ENCODE peak calls at places on chromosomes 4 and X, in eight cellular contexts. M is fibroblast of lung; Z is breast epithelium; Y is A549; U is naive thymus-derived CD4-positive, alpha-beta T cell; F is testis; G is K562; T is stomach. D is an unnamed sample.

GRCh38 chrX:149365061-149365460 is 140.0 kb downstream of the IDS start:
- DNase-seq in U (no peak), G (no peak), Y (no peak), Z (no peak), M (peak; percentile 78), T (no peak), F (no peak), D (no peak)

GRCh38 chr4:80221161-80221560 is 23.9 kb downstream of the PRDM8 start:
- DNase-seq in F (no peak), U (no peak), Z (no peak), M (peak; percentile 24), G (no peak), T (no peak), Y (no peak), D (no peak)

GRCh38 chr4:153566751-153567150 is 100.6 kb downstream of the TMEM131L start:
- DNase-seq in M (no peak), G (no peak), Y (no peak), F (no peak), U (no peak), T (peak; percentile 34), Z (no peak), D (no peak)

GRCh38 chrX:136767104-136767941 is 13.4 kb downstream of the ARHGEF6 start:
- DNase-seq in T (peak; percentile 70), Z (peak; percentile 30), F (peak; percentile 58), U (peak; percentile 48), Y (peak; percentile 53), G (peak; percentile 71), M (peak; percentile 63), D (peak; percentile 87)

GRCh38 chrX:114976321-114976720 is 41.1 kb downstream of the IL13RA2 start:
- DNase-seq in G (no peak), Y (no peak), M (peak; percentile 14), U (no peak), Z (no peak), T (no peak), F (no peak), D (no peak)

GRCh38 chr4:105107105-105107856 is 39.4 kb upstream of the TET2 start:
- DNase-seq in U (no peak), M (no peak), Y (no peak), F (no peak), G (no peak), T (no peak), Z (no peak), D (no peak)

GRCh38 chrX:50680990-50681389 is 133.0 kb downstream of the SHROOM4 start:
- DNase-seq in Z (no peak), M (no peak), G (no peak), F (peak; percentile 18), U (no peak), T (no peak), Y (no peak), D (no peak)

GRCh38 chr4:28277931-28278330 is 1417.3 kb downstream of the STIM2 start:
- DNase-seq in M (no peak), F (no peak), T (no peak), Z (no peak), U (no peak), G (no peak), Y (no peak), D (no peak)

GRCh38 chrX:74351760-74352159 is 47.8 kb downstream of the ZCCHC13 start:
- DNase-seq in F (no peak), Z (no peak), T (no peak), U (no peak), M (peak; percentile 56), Y (no peak), G (peak; percentile 9), D (no peak)

GRCh38 chr4:183504930-183505555 is at the start of gene ING2:
- DNase-seq in G (peak; percentile 83), U (no peak), Z (peak; percentile 27), M (no peak), Y (peak; percentile 54), T (no peak), F (peak; percentile 84), D (peak; percentile 55)

GRCh38 chr4:114383721-114384120 is 214.9 kb upstream of the UGT8 start:
- DNase-seq in F (no peak), Z (no peak), M (peak; percentile 97), U (no peak), G (no peak), Y (no peak), T (no peak), D (no peak)

GRCh38 chr4:153246446-153247115 is 42.3 kb downstream of the TRIM2 start:
- DNase-seq in G (no peak), M (no peak), T (no peak), U (no peak), F (no peak), Y (no peak), Z (no peak), D (no peak)

GRCh38 chr4:150211821-150212445 is 133.7 kb downstream of the DCLK2 start:
- DNase-seq in F (no peak), U (no peak), M (no peak), G (no peak), Y (no peak), T (no peak), Z (no peak), D (no peak)

GRCh38 chrX:150772150-150772970 is 79.2 kb downstream of the MTMR1 start:
- DNase-seq in G (peak; percentile 82), F (peak; percentile 83), U (peak; percentile 54), Z (peak; percentile 39), Y (peak; percentile 74), M (peak; percentile 39), T (peak; percentile 81), D (peak; percentile 72)

GRCh38 chr4:96599752-96600151 is 759.9 kb downstream of the PDHA2 start:
- DNase-seq in T (no peak), G (no peak), Z (no peak), Y (no peak), M (no peak), U (no peak), F (no peak), D (no peak)

GRCh38 chrX:108468486-108468885 is 28.8 kb downstream of the COL4A5 start:
- DNase-seq in F (no peak), G (no peak), Y (no peak), T (no peak), Z (no peak), U (no peak), M (peak; percentile 81), D (no peak)

GRCh38 chr4:22688236-22688635 is 4.5 kb upstream of the GBA3 start:
- DNase-seq in Z (no peak), G (no peak), Y (no peak), M (peak; percentile 81), T (no peak), U (no peak), F (no peak), D (no peak)

GRCh38 chrX:41475166-41475565 is 28.0 kb downstream of the NYX start:
- DNase-seq in F (no peak), M (no peak), Y (no peak), G (no peak), T (no peak), Z (no peak), U (no peak), D (no peak)

GRCh38 chrX:49754238-49754857 is 58.6 kb upstream of the PAGE1 start:
- DNase-seq in T (peak; percentile 46), U (peak; percentile 51), M (peak; percentile 8), Z (no peak), Y (peak; percentile 4), G (peak; percentile 39), F (peak; percentile 59), D (peak; percentile 33)

GRCh38 chr4:141570290-141570689 is 66.1 kb upstream of the IL15 start:
- DNase-seq in Y (no peak), Z (no peak), T (no peak), F (no peak), M (no peak), G (no peak), U (no peak), D (no peak)

GRCh38 chrX:344371-344901 is 25.8 kb upstream of the GTPBP6 start:
- DNase-seq in T (no peak), U (no peak), M (no peak), Y (no peak), G (no peak), F (no peak), Z (no peak), D (peak; percentile 65)

GRCh38 chr4:16667464-16667863 is 231.0 kb downstream of the LDB2 start:
- DNase-seq in U (no peak), Z (no peak), M (peak; percentile 96), G (no peak), T (no peak), F (no peak), Y (no peak), D (no peak)

GRCh38 chrX:103157511-103158316 is 57.2 kb upstream of the BEX4 start:
- DNase-seq in Y (peak; percentile 25), M (peak; percentile 33), G (peak; percentile 35), F (peak; percentile 46), U (no peak), Z (no peak), T (no peak), D (no peak)

GRCh38 chrX:14409341-14409740 is 120.0 kb upstream of the GLRA2 start:
- DNase-seq in T (no peak), G (no peak), Z (no peak), U (no peak), Y (no peak), F (no peak), M (no peak), D (no peak)

GRCh38 chr4:108099838-108100237 is 68.9 kb downstream of the LEF1 start:
- DNase-seq in M (no peak), G (no peak), T (no peak), F (no peak), Y (no peak), Z (no peak), U (no peak), D (no peak)
- H3K4me1 ChIP-seq in M (no peaks in the 10 kb centered on the region), G (no peaks in the 10 kb centered on the region), T (no peaks in the 10 kb centered on the region), F (no peaks in the 10 kb centered on the region), Y (no peaks in the 10 kb centered on the region), Z (no peaks in the 10 kb centered on the region), U (peaks cover 84% of the 10 kb centered on the region), D (no peaks in the 10 kb centered on the region)

GRCh38 chr4:118773082-118773792 is 62.7 kb downstream of the SEC24D start:
- DNase-seq in M (peak; percentile 47), Y (no peak), G (no peak), U (no peak), Z (no peak), T (no peak), F (no peak), D (no peak)
- H3K4me1 ChIP-seq in M (peaks cover 8% of the 10 kb centered on the region), Y (no peaks in the 10 kb centered on the region), G (no peaks in the 10 kb centered on the region), U (no peaks in the 10 kb centered on the region), Z (no peaks in the 10 kb centered on the region), T (peaks cover 16% of the 10 kb centered on the region), F (peaks cover 37% of the 10 kb centered on the region), D (peaks cover 12% of the 10 kb centered on the region)

DNA sequence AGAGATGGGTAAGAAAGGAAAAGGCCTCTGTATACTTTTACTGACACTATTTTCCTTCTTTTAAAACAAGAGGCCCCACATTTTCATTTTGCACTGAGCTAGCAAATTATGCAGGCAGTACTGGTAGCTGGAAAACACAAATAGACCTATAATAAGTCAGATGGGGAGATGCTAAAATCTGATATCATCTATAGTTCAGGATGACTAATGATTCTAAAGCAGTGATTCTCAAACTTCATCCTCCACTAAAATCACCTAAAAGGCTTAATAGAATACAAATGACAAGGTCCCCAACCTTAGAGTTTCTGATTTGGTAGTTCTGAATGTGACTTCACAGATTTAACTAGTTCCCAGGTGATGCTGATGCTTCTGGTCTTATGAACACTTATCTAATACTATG is 247.3 kb upstream of the DIPK2B start:
- DNase-seq in M (no peak), F (no peak), Z (no peak), Y (no peak), G (no peak), T (no peak), U (no peak), D (no peak)
- H3K4me1 ChIP-seq in M (no peaks in the 10 kb centered on the region), F (no peaks in the 10 kb centered on the region), Z (no peaks in the 10 kb centered on the region), Y (peaks cover 23% of the 10 kb centered on the region), G (no peaks in the 10 kb centered on the region), T (no peaks in the 10 kb centered on the region), U (no peaks in the 10 kb centered on the region), D (no peaks in the 10 kb centered on the region)

GRCh38 chrX:65686246-65686645 is 18.8 kb downstream of the MSN start:
- DNase-seq in Y (no peak), Z (no peak), M (no peak), T (no peak), F (no peak), U (no peak), G (no peak), D (no peak)
- H3K4me1 ChIP-seq in Y (peaks cover 70% of the 10 kb centered on the region), Z (no peaks in the 10 kb centered on the region), M (peaks cover 13% of the 10 kb centered on the region), T (peaks cover 14% of the 10 kb centered on the region), F (no peaks in the 10 kb centered on the region), U (peaks cover 77% of the 10 kb centered on the region), G (no peaks in the 10 kb centered on the region), D (peaks cover 95% of the 10 kb centered on the region)

D was measured in left lung.